ENCODE peak calls at places on chromosome 20, in seven cellular contexts. G is C1 segment of cervical spinal cord; M is chondrocyte; H is activated CD4-positive, alpha-beta T cell treated with anti-CD3 and anti-CD28 coated beads for 36 hours; J is AG08395; B is lung; P is ACHN. F is an unnamed sample.

GRCh38 chr20:15965165-15965564 is 608.1 kb downstream of the KIF16B start:
- DNase-seq in P (no peak), G (no peak), M (no peak), B (no peak), H (no peak), J (no peak), F (no peak)

GRCh38 chr20:48722002-48722731 is 105.6 kb downstream of the PREX1 start:
- DNase-seq in M (peak; percentile 51), H (no peak), J (peak; percentile 54), G (no peak), P (no peak), B (no peak), F (peak; percentile 42)

GRCh38 chr20:5570031-5570430 is 180.2 kb upstream of the SHLD1 start:
- DNase-seq in B (no peak), M (no peak), J (no peak), H (no peak), P (no peak), G (no peak), F (no peak)

GRCh38 chr20:33210371-33210770 is 6.8 kb upstream of the BPIFA3 start:
- DNase-seq in M (no peak), P (no peak), H (no peak), B (no peak), G (no peak), J (no peak), F (no peak)

GRCh38 chr20:25553819-25554296 is 31.5 kb downstream of the NINL start:
- DNase-seq in G (no peak), J (peak; percentile 78), B (no peak), P (peak; percentile 47), M (no peak), H (no peak), F (no peak)

GRCh38 chr20:56628015-56628872 is 862 bp upstream of the TFAP2C start:
- DNase-seq in H (peak; percentile 16), B (no peak), J (peak; percentile 54), M (no peak), G (no peak), P (peak; percentile 23), F (peak; percentile 36)

GRCh38 chr20:58308680-58309527 is 611 bp upstream of the RAB22A start:
- DNase-seq in G (peak; percentile 51), P (peak; percentile 32), B (peak; percentile 63), M (no peak), J (peak; percentile 81), H (peak; percentile 39), F (peak; percentile 88)

GRCh38 chr20:19095762-19096161 is 116.7 kb upstream of the SLC24A3 start:
- DNase-seq in G (no peak), H (no peak), J (no peak), P (no peak), M (no peak), B (no peak), F (no peak)

GRCh38 chr20:2742934-2743559 is 50.5 kb downstream of the EBF4 start:
- DNase-seq in J (peak; percentile 78), H (peak; percentile 83), M (no peak), G (no peak), B (peak; percentile 59), P (peak; percentile 70), F (peak; percentile 50)

GRCh38 chr20:36199293-36200257 is 36.7 kb upstream of the AAR2 start:
- DNase-seq in M (no peak), B (peak; percentile 76), P (peak; percentile 71), G (peak; percentile 62), H (peak; percentile 87), J (peak; percentile 91), F (peak; percentile 60)

GRCh38 chr20:50302463-50303041 is 111.9 kb downstream of the CEBPB start:
- DNase-seq in H (no peak), M (peak; percentile 70), G (no peak), P (no peak), J (peak; percentile 37), B (no peak), F (no peak)

GRCh38 chr20:53294804-53295203 is 298.8 kb downstream of the ZNF217 start:
- DNase-seq in B (no peak), M (no peak), G (no peak), P (no peak), J (no peak), H (no peak), F (no peak)

GRCh38 chr20:38645980-38646858 is 44.6 kb downstream of the ARHGAP40 start:
- DNase-seq in G (peak; percentile 37), P (peak; percentile 67), B (peak; percentile 77), J (peak; percentile 90), M (no peak), H (peak; percentile 93), F (peak; percentile 90)

GRCh38 chr20:10466855-10467254 is 31.8 kb downstream of the SLX4IP start:
- DNase-seq in G (no peak), M (no peak), B (no peak), P (no peak), J (no peak), H (no peak), F (no peak)

GRCh38 chr20:51542894-51543788 is 622 bp upstream of the NFATC2 start:
- DNase-seq in G (no peak), M (no peak), B (no peak), P (no peak), H (no peak), J (no peak), F (no peak)

GRCh38 chr20:39986231-39986904 is 702.7 kb downstream of the MAFB start:
- DNase-seq in P (no peak), B (peak; percentile 31), M (no peak), H (no peak), G (no peak), J (peak; percentile 62), F (no peak)

GRCh38 chr20:24627926-24628325 is 158.5 kb downstream of the SYNDIG1 start:
- DNase-seq in B (no peak), M (no peak), J (no peak), G (no peak), P (no peak), H (no peak), F (no peak)

GRCh38 chr20:20212675-20213096 is 155.2 kb upstream of the INSM1 start:
- DNase-seq in G (no peak), P (no peak), B (no peak), H (no peak), J (no peak), M (no peak), F (no peak)

GRCh38 chr20:31475032-31475431 is at the start of the genes DEFB124 and REM1:
- DNase-seq in M (no peak), J (no peak), P (no peak), B (no peak), G (no peak), H (no peak), F (no peak)

GRCh38 chr20:47137231-47137865 is 219.2 kb downstream of the ZMYND8 start:
- DNase-seq in B (no peak), G (no peak), J (peak; percentile 61), H (no peak), M (no peak), P (no peak), F (no peak)

GRCh38 chr20:53382263-53382844 is 211.3 kb downstream of the ZNF217 start:
- DNase-seq in H (no peak), B (no peak), J (no peak), P (no peak), G (no peak), M (no peak), F (no peak)

GRCh38 chr20:4666001-4666470 is 55.7 kb upstream of the PRND start:
- DNase-seq in M (no peak), H (peak; percentile 73), P (no peak), J (no peak), G (no peak), B (no peak), F (no peak)

GRCh38 chr20:1528811-1529210 is 28.7 kb downstream of the SIRPD start:
- DNase-seq in B (no peak), P (no peak), J (no peak), H (no peak), M (no peak), G (no peak), F (no peak)

GRCh38 chr20:23625236-23625964 is 12.4 kb downstream of the CST3 start:
- DNase-seq in J (no peak), G (no peak), B (no peak), P (no peak), H (no peak), M (no peak), F (no peak)

GRCh38 chr20:9374068-9374467 is 140.3 kb upstream of the LAMP5 start:
- DNase-seq in G (no peak), M (no peak), P (no peak), J (no peak), B (no peak), H (no peak), F (no peak)

GRCh38 chr20:24782801-24783630 is 166.1 kb upstream of the CST7 start:
- DNase-seq in M (peak; percentile 84), P (no peak), J (no peak), B (no peak), H (peak; percentile 21), G (no peak), F (no peak)